ENCODE peak calls at places on chromosomes 2 and 18, in seven cellular contexts. H is naive B cell; F is stimulated activated CD4-positive, alpha-beta T cell treated with anti-CD3 and anti-CD28 coated beads, Interleukin-12 subunit alpha, Interleukin-12 subunit beta, amount 100 ng/mL, for 24 hours; J is LoVo; L is ecto neural progenitor cell; C is small intestine; G is hippocampal formation. W is an unnamed sample.

GRCh38 chr2:86274265-86274917 is 63.0 kb downstream of the REEP1 start:
- DNase-seq in G (no peak), L (no peak), J (peak), H (no peak), F (no peak), C (peak), W (no peak)

GRCh38 chr2:40220177-40220925 is 231.5 kb downstream of the SLC8A1 start:
- DNase-seq in C (no peak), G (no peak), J (no peak), L (no peak), H (no peak), F (no peak), W (no peak)

GRCh38 chr2:118801154-118801553 is 46.3 kb downstream of the EN1 start:
- DNase-seq in F (no peak), H (no peak), G (no peak), C (no peak), J (no peak), L (no peak), W (no peak)

GRCh38 chr2:239008004-239008403 is 160.1 kb downstream of the TWIST2 start:
- DNase-seq in G (no peak), F (no peak), L (no peak), H (no peak), J (no peak), C (no peak), W (no peak)

GRCh38 chr18:48360376-48361021 is 48.7 kb downstream of the ZBTB7C start:
- DNase-seq in F (no peak), H (no peak), G (no peak), C (no peak), L (peak), J (no peak), W (no peak)

GRCh38 chr2:31354837-31355236 is 59.7 kb downstream of the XDH start:
- DNase-seq in J (peak), G (no peak), H (no peak), L (no peak), F (no peak), C (no peak), W (no peak)

GRCh38 chr2:98894331-98895000 is 41.6 kb downstream of the CRACDL start:
- DNase-seq in G (no peak), C (no peak), F (no peak), H (no peak), J (no peak), L (no peak), W (no peak)

GRCh38 chr18:27057459-27058302 is 127.4 kb downstream of the CHST9 start:
- DNase-seq in G (peak), C (no peak), F (no peak), L (no peak), H (no peak), J (no peak), W (no peak)

GRCh38 chr2:71713581-71714580 is 260.5 kb downstream of the DYSF start:
- DNase-seq in H (no peak), C (no peak), L (no peak), G (no peak), F (no peak), J (peak), W (no peak)

GRCh38 chr2:241983571-241984270 is 114.2 kb downstream of the RTP5 start:
- DNase-seq in J (no peak), L (no peak), C (no peak), G (no peak), H (no peak), F (no peak), W (no peak)

GRCh38 chr2:54409752-54410151 is 46.4 kb upstream of the SPTBN1 start:
- DNase-seq in G (peak), J (no peak), L (no peak), C (no peak), F (no peak), H (no peak), W (no peak)